ENCODE peak calls at places on chromosomes 1 and 21, in nine cellular contexts. B, L, O, H, M, I, Z, T and X are unnamed samples.

GRCh38 chr1:175245324-175245723 is 52.7 kb upstream of the KIAA0040 start:
- DNase-seq in B (no peak), L (no peak), O (no peak), H (no peak), M (no peak), I (no peak), Z (no peak), T (no peak), X (no peak)

GRCh38 chr1:213989071-213989739 is 1.4 kb downstream of the PROX1 start:
- DNase-seq in B (no peak), L (peak; percentile 83), O (no peak), H (no peak), M (no peak), I (no peak), Z (peak; percentile 13), T (no peak), X (no peak)

GRCh38 chr1:61241411-61241838 is 159.1 kb downstream of the NFIA start:
- DNase-seq in B (no peak), L (no peak), O (no peak), H (no peak), M (no peak), I (no peak), Z (peak; percentile 2), T (no peak), X (peak; percentile 65)

GRCh38 chr1:85359874-85360708 is 83.7 kb upstream of the BCL10 start:
- DNase-seq in B (no peak), L (no peak), O (no peak), H (peak; percentile 79), M (no peak), I (no peak), Z (peak; percentile 71), T (no peak), X (no peak)

GRCh38 chr1:176954242-176954641 is 210.3 kb downstream of the ASTN1 start:
- DNase-seq in B (no peak), L (no peak), O (no peak), H (no peak), M (no peak), I (no peak), Z (peak; percentile 3), T (no peak), X (no peak)

GRCh38 chr1:79839882-79840281 is 833.4 kb upstream of the ADGRL4 start:
- DNase-seq in B (no peak), L (no peak), O (no peak), H (no peak), M (no peak), I (no peak), Z (no peak), T (no peak), X (no peak)

GRCh38 chr1:84541679-84542078 is 32.6 kb downstream of the CTBS start:
- DNase-seq in B (no peak), L (no peak), O (no peak), H (peak; percentile 33), M (no peak), I (no peak), Z (no peak), T (no peak), X (no peak)

GRCh38 chr21:14591882-14592281 is 45.8 kb upstream of the SAMSN1 start:
- DNase-seq in B (no peak), L (no peak), O (no peak), H (peak; percentile 40), M (no peak), I (no peak), Z (peak; percentile 7), T (no peak), X (no peak)

GRCh38 chr1:47679301-47679751 is 241.5 kb downstream of the FOXD2 start:
- DNase-seq in B (no peak), L (no peak), O (no peak), H (no peak), M (no peak), I (no peak), Z (peak; percentile 15), T (no peak), X (no peak)